ENCODE peak calls at places on chromosomes 3 and 15, in nine cellular contexts. M is mucosa of descending colon; Z is H4; J is GM12892; U is left cardiac atrium; K is SJSA1; O is Right ventricle myocardium superior; P is globus pallidus; C is stimulated activated CD4-positive, alpha-beta T cell treated with anti-CD3 and anti-CD28 coated beads, Interleukin-1b, Interleukin-23, amount 100 ng/mL, for 1 hour. W is an unnamed sample.

GRCh38 chr3:195583831-195584542 is at the start of gene APOD:
- DNase-seq in M (peak; percentile 73), Z (peak; percentile 33), J (no peak), U (no peak), K (no peak), O (peak; percentile 78), P (peak; percentile 93), C (no peak), W (peak; percentile 32)

GRCh38 chr3:112390783-112391641 is 58.1 kb downstream of the CD200 start:
- DNase-seq in M (no peak), Z (peak; percentile 94), J (no peak), U (no peak), K (peak; percentile 87), O (no peak), P (peak; percentile 97), C (no peak), W (peak; percentile 98)

GRCh38 chr15:58873267-58873666 is 60.2 kb downstream of the SLTM start:
- DNase-seq in M (no peak), Z (no peak), J (no peak), U (no peak), K (no peak), O (no peak), P (no peak), C (no peak), W (peak; percentile 22)

GRCh38 chr15:78298983-78299301 is 467 bp downstream of the SKIC8 start:
- DNase-seq in M (no peak), Z (no peak), J (no peak), U (no peak), K (no peak), O (no peak), P (no peak), C (no peak), W (no peak)

GRCh38 chr3:69086133-69086722 is 1.5 kb downstream of the ARL6IP5 start:
- DNase-seq in M (peak; percentile 92), Z (peak; percentile 75), J (no peak), U (peak; percentile 92), K (peak; percentile 83), O (peak; percentile 90), P (peak; percentile 84), C (peak; percentile 38), W (peak; percentile 96)

GRCh38 chr3:69292959-69293574 is 92.8 kb downstream of the FRMD4B start:
- DNase-seq in M (no peak), Z (no peak), J (no peak), U (peak; percentile 43), K (no peak), O (peak; percentile 58), P (no peak), C (no peak), W (no peak)

GRCh38 chr3:49673715-49674490 is at the start of gene APEH:
- DNase-seq in M (peak; percentile 99), Z (peak; percentile 95), J (peak; percentile 98), U (peak; percentile 99), K (peak; percentile 98), O (peak; percentile 98), P (peak; percentile 91), C (peak; percentile 93), W (peak; percentile 98)

GRCh38 chr3:36695769-36696137 is 68.6 kb downstream of the DCLK3 start:
- DNase-seq in M (no peak), Z (no peak), J (no peak), U (no peak), K (no peak), O (no peak), P (no peak), C (no peak), W (peak; percentile 67)

GRCh38 chr3:119831941-119832371 is 50.1 kb downstream of the NR1I2 start:
- DNase-seq in M (no peak), Z (peak; percentile 35), J (no peak), U (no peak), K (no peak), O (no peak), P (no peak), C (no peak), W (peak; percentile 78)

GRCh38 chr15:98570119-98570518 is 78.2 kb upstream of the IGF1R start:
- DNase-seq in M (no peak), Z (no peak), J (no peak), U (no peak), K (no peak), O (no peak), P (no peak), C (no peak), W (no peak)

GRCh38 chr3:169618894-169619792 is 44.4 kb downstream of the MECOM start:
- DNase-seq in M (peak; percentile 66), Z (no peak), J (no peak), U (no peak), K (no peak), O (no peak), P (no peak), C (no peak), W (no peak)

GRCh38 chr3:53350652-53351051 is 3.3 kb upstream of the DCP1A start:
- DNase-seq in M (no peak), Z (peak; percentile 25), J (no peak), U (no peak), K (no peak), O (no peak), P (peak; percentile 25), C (no peak), W (no peak)

GRCh38 chr15:34358367-34358766 is 8.6 kb downstream of the LPCAT4 start:
- DNase-seq in M (no peak), Z (no peak), J (no peak), U (no peak), K (no peak), O (no peak), P (no peak), C (no peak), W (no peak)

GRCh38 chr3:98602078-98602678 is 8.8 kb upstream of the CPOX start:
- DNase-seq in M (no peak), Z (peak; percentile 73), J (no peak), U (peak; percentile 28), K (no peak), O (no peak), P (peak; percentile 73), C (no peak), W (peak; percentile 76)

GRCh38 chr3:114792159-114792918 is 354.7 kb downstream of the ZBTB20 start:
- DNase-seq in M (no peak), Z (no peak), J (no peak), U (no peak), K (no peak), O (no peak), P (no peak), C (no peak), W (no peak)

GRCh38 chr3:161310649-161311423 is 60.5 kb downstream of the SPTSSB start:
- DNase-seq in M (no peak), Z (no peak), J (peak; percentile 7), U (no peak), K (no peak), O (no peak), P (no peak), C (no peak), W (no peak)

GRCh38 chr15:89364741-89365450 is 30.3 kb upstream of the POLG start:
- DNase-seq in M (no peak), Z (no peak), J (no peak), U (no peak), K (no peak), O (no peak), P (peak; percentile 76), C (no peak), W (no peak)

GRCh38 chr3:167913218-167913902 is 177.8 kb downstream of the SERPINI1 start:
- DNase-seq in M (no peak), Z (peak; percentile 48), J (no peak), U (no peak), K (no peak), O (no peak), P (no peak), C (no peak), W (peak; percentile 28)

GRCh38 chr3:86161493-86161892 is 829.5 kb downstream of the VGLL3 start:
- DNase-seq in M (no peak), Z (no peak), J (no peak), U (no peak), K (no peak), O (no peak), P (no peak), C (no peak), W (no peak)

GRCh38 chr3:31170932-31171670 is 276.6 kb upstream of the GADL1 start:
- DNase-seq in M (no peak), Z (peak; percentile 87), J (no peak), U (no peak), K (peak; percentile 66), O (no peak), P (no peak), C (no peak), W (peak; percentile 97)

GRCh38 chr15:57129064-57129463 is 210.6 kb downstream of the TCF12 start:
- DNase-seq in M (no peak), Z (no peak), J (no peak), U (no peak), K (no peak), O (no peak), P (no peak), C (no peak), W (no peak)

GRCh38 chr15:74389115-74390048 is 21.9 kb upstream of the CYP11A1 start:
- DNase-seq in M (no peak), Z (no peak), J (no peak), U (no peak), K (no peak), O (no peak), P (no peak), C (no peak), W (no peak)

W was measured in astrocyte of the spinal cord.